ENCODE peak calls at places on chromosomes 12 and 14, in seven cellular contexts. U, S, J, Z, P, H and B are unnamed samples.
A peak's percentile ranks its signal among the peaks of the same experiment; 100 is the strongest.

GRCh38 chr12:109715310-109716091 is 1.9 kb downstream of the FAM222A start:
- DNase-seq in Z (peak; percentile 22), S (peak; percentile 49), U (no peak), H (peak; percentile 37), J (no peak), P (peak; percentile 85), B (no peak)

GRCh38 chr12:107522692-107523477 is 162.7 kb upstream of the PWP1 start:
- DNase-seq in Z (no peak), S (no peak), U (no peak), J (no peak), H (no peak), P (peak; percentile 76), B (no peak)

GRCh38 chr12:116202940-116203339 is 74.6 kb downstream of the MED13L start:
- DNase-seq in Z (no peak), J (no peak), P (no peak), U (no peak), H (no peak), S (no peak), B (no peak)

GRCh38 chr12:130644566-130644965 is 71.5 kb downstream of the RIMBP2 start:
- DNase-seq in P (no peak), H (no peak), S (no peak), Z (no peak), J (no peak), U (no peak), B (no peak)

GRCh38 chr12:80593766-80594165 is 113.7 kb upstream of the MYF6 start:
- DNase-seq in H (no peak), J (no peak), U (peak; percentile 90), S (no peak), Z (no peak), P (no peak), B (no peak)

GRCh38 chr14:67416085-67416484 is 4.1 kb upstream of the PLEK2 start:
- DNase-seq in J (no peak), Z (no peak), U (no peak), P (no peak), S (no peak), H (no peak), B (no peak)

GRCh38 chr12:29725587-29726320 is 58.0 kb downstream of the TMTC1 start:
- DNase-seq in J (peak; percentile 66), P (peak; percentile 76), S (peak; percentile 43), H (no peak), Z (peak; percentile 62), U (no peak), B (no peak)

GRCh38 chr14:98923596-98923995 is 348.4 kb downstream of the BCL11B start:
- DNase-seq in J (no peak), Z (no peak), S (no peak), H (no peak), P (no peak), U (no peak), B (no peak)

GRCh38 chr14:105537580-105538474 is 11.4 kb downstream of the TMEM121 start:
- DNase-seq in P (peak; percentile 65), H (no peak), S (peak; percentile 54), Z (peak; percentile 54), J (peak; percentile 75), U (no peak), B (no peak)

GRCh38 chr12:120972870-120973543 is 5.3 kb upstream of the HNF1A start:
- DNase-seq in Z (no peak), P (peak; percentile 66), U (no peak), J (no peak), S (no peak), H (no peak), B (no peak)

GRCh38 chr12:90174198-90174510 is 465.5 kb upstream of the ATP2B1 start:
- DNase-seq in J (no peak), P (peak; percentile 97), H (no peak), S (no peak), Z (peak; percentile 7), U (no peak), B (no peak)

GRCh38 chr12:118315821-118316220 is 56.9 kb downstream of the TAOK3 start:
- DNase-seq in H (no peak), J (no peak), Z (no peak), U (no peak), S (no peak), P (no peak), B (no peak)

GRCh38 chr12:5954661-5955060 is 9.6 kb upstream of the ANO2 start:
- DNase-seq in H (no peak), P (no peak), Z (no peak), S (no peak), J (no peak), U (no peak), B (no peak)

GRCh38 chr14:74571441-74571841 is 40.6 kb downstream of the LTBP2 start:
- DNase-seq in U (no peak), S (peak; percentile 63), Z (no peak), H (no peak), P (no peak), J (no peak), B (no peak)